ENCODE peak calls at places on chromosomes 1 and 21, in six cellular contexts. One of them, this sample, is unnamed. For H3K36me3, the result is how much of the 10 kb centered on the place peaks cover.

GRCh38 chr1:39639333-39640130 is at the start of gene HEYL:
- DNase-seq in IMR-90: peak
- DNase-seq in mesenchymal stem cell: peak
- DNase-seq in mesendoderm: peak
- DNase-seq in trophoblast cell: no peak
- DNase-seq in H1: peak
- DNase-seq in this sample: peak

GRCh38 chr1:15571266-15571665 is 13.6 kb downstream of the AGMAT start:
- DNase-seq in mesenchymal stem cell: no peak
- DNase-seq in trophoblast cell: no peak
- DNase-seq in IMR-90: no peak
- DNase-seq in H1: no peak
- DNase-seq in mesendoderm: no peak
- DNase-seq in this sample: no peak

GRCh38 chr1:233357595-233358446 is 30.3 kb downstream of the MAP3K21 start:
- DNase-seq in H1: no peak
- DNase-seq in mesenchymal stem cell: no peak
- DNase-seq in trophoblast cell: no peak
- DNase-seq in IMR-90: no peak
- DNase-seq in mesendoderm: no peak
- DNase-seq in this sample: no peak

GRCh38 chr21:25708467-25709065 is 26.1 kb downstream of the ATP5PF start:
- DNase-seq in trophoblast cell: peak
- DNase-seq in IMR-90: peak
- DNase-seq in H1: no peak
- DNase-seq in mesendoderm: peak
- DNase-seq in mesenchymal stem cell: peak
- DNase-seq in this sample: peak

GRCh38 chr1:166164995-166165660 is 1.7 kb downstream of the FAM78B start:
- DNase-seq in mesenchymal stem cell: peak
- DNase-seq in H1: peak
- DNase-seq in mesendoderm: peak
- DNase-seq in trophoblast cell: peak
- DNase-seq in IMR-90: peak
- DNase-seq in this sample: peak

GRCh38 chr1:17866451-17867029 is 111.4 kb downstream of the ACTL8 start:
- DNase-seq in trophoblast cell: peak
- DNase-seq in mesenchymal stem cell: peak
- DNase-seq in mesendoderm: peak
- DNase-seq in H1: no peak
- DNase-seq in IMR-90: peak
- DNase-seq in this sample: no peak

GRCh38 chr1:151981178-151981525 is 12.5 kb downstream of the S100A10 start:
- DNase-seq in H1: no peak
- DNase-seq in mesenchymal stem cell: no peak
- DNase-seq in mesendoderm: no peak
- DNase-seq in trophoblast cell: no peak
- DNase-seq in IMR-90: no peak
- DNase-seq in this sample: no peak

GRCh38 chr21:46424062-46424591 is 34.6 kb upstream of the DIP2A start:
- DNase-seq in mesendoderm: peak
- DNase-seq in trophoblast cell: no peak
- DNase-seq in H1: no peak
- DNase-seq in IMR-90: no peak
- DNase-seq in mesenchymal stem cell: no peak
- DNase-seq in this sample: no peak

GRCh38 chr1:18657436-18658179 is 27.0 kb downstream of the PAX7 start:
- DNase-seq in H1: no peak
- DNase-seq in mesendoderm: no peak
- DNase-seq in mesenchymal stem cell: no peak
- DNase-seq in IMR-90: no peak
- DNase-seq in trophoblast cell: no peak
- DNase-seq in this sample: no peak

GRCh38 chr1:48216276-48216675 is 6.2 kb upstream of the SLC5A9 start:
- DNase-seq in mesendoderm: no peak
- DNase-seq in H1: no peak
- DNase-seq in trophoblast cell: no peak
- DNase-seq in mesenchymal stem cell: no peak
- DNase-seq in IMR-90: no peak
- DNase-seq in this sample: no peak

GRCh38 chr1:107530543-107530942 is 389.7 kb downstream of the NTNG1 start:
- DNase-seq in H1: no peak
- DNase-seq in trophoblast cell: no peak
- DNase-seq in mesendoderm: no peak
- DNase-seq in IMR-90: no peak
- DNase-seq in mesenchymal stem cell: no peak
- DNase-seq in this sample: no peak

GRCh38 chr21:46120301-46121285 is 22.7 kb downstream of the COL6A2 start:
- DNase-seq in mesenchymal stem cell: no peak
- DNase-seq in mesendoderm: no peak
- DNase-seq in H1: no peak
- DNase-seq in trophoblast cell: no peak
- DNase-seq in IMR-90: no peak
- DNase-seq in this sample: no peak

GRCh38 chr21:45975017-45975595 is 6.5 kb upstream of the COL6A1 start:
- DNase-seq in IMR-90: peak
- DNase-seq in H1: peak
- DNase-seq in mesendoderm: peak
- DNase-seq in mesenchymal stem cell: peak
- DNase-seq in trophoblast cell: no peak
- DNase-seq in this sample: no peak

GRCh38 chr1:107678993-107679392 is 286.0 kb downstream of the VAV3 start:
- DNase-seq in IMR-90: no peak
- DNase-seq in H1: no peak
- DNase-seq in mesenchymal stem cell: no peak
- DNase-seq in trophoblast cell: no peak
- DNase-seq in mesendoderm: no peak
- DNase-seq in this sample: no peak

GRCh38 chr1:54136269-54136896 is 16.4 kb downstream of the CDCP2 start:
- DNase-seq in IMR-90: no peak
- DNase-seq in mesendoderm: peak
- DNase-seq in mesenchymal stem cell: peak
- DNase-seq in H1: no peak
- DNase-seq in trophoblast cell: no peak
- DNase-seq in this sample: no peak

GRCh38 chr21:43639470-43640178 is 19.7 kb downstream of the HSF2BP start:
- DNase-seq in IMR-90: peak
- DNase-seq in mesendoderm: no peak
- DNase-seq in H1: no peak
- DNase-seq in trophoblast cell: no peak
- DNase-seq in mesenchymal stem cell: peak
- DNase-seq in this sample: no peak

GRCh38 chr1:85275701-85276289 is 637 bp downstream of the BCL10 start:
- DNase-seq in trophoblast cell: no peak
- DNase-seq in mesenchymal stem cell: peak
- DNase-seq in IMR-90: peak
- DNase-seq in mesendoderm: no peak
- DNase-seq in H1: peak
- DNase-seq in this sample: peak

GRCh38 chr21:27572681-27573080 is 605.8 kb upstream of the ADAMTS5 start:
- DNase-seq in mesenchymal stem cell: peak
- DNase-seq in H1: no peak
- DNase-seq in trophoblast cell: peak
- DNase-seq in IMR-90: peak
- DNase-seq in mesendoderm: peak
- DNase-seq in this sample: no peak

GRCh38 chr1:119631433-119632102 is 16.5 kb downstream of the ZNF697 start:
- DNase-seq in H1: peak
- DNase-seq in trophoblast cell: peak
- DNase-seq in IMR-90: peak
- DNase-seq in mesendoderm: peak
- DNase-seq in mesenchymal stem cell: peak
- DNase-seq in this sample: no peak

GRCh38 chr1:16420719-16421118 is 16.5 kb downstream of the SPATA21 start:
- DNase-seq in IMR-90: no peak
- DNase-seq in H1: no peak
- DNase-seq in mesenchymal stem cell: no peak
- DNase-seq in trophoblast cell: no peak
- DNase-seq in mesendoderm: no peak
- DNase-seq in this sample: no peak

GRCh38 chr1:38297852-38298251 is 251.3 kb upstream of the POU3F1 start:
- DNase-seq in mesendoderm: no peak
- DNase-seq in trophoblast cell: no peak
- DNase-seq in mesenchymal stem cell: no peak
- DNase-seq in H1: no peak
- DNase-seq in IMR-90: no peak
- DNase-seq in this sample: no peak

GRCh38 chr1:209618291-209618690 is 33.9 kb downstream of the LAMB3 start:
- DNase-seq in mesenchymal stem cell: no peak
- DNase-seq in H1: no peak
- DNase-seq in mesendoderm: no peak
- DNase-seq in trophoblast cell: no peak
- DNase-seq in IMR-90: no peak
- DNase-seq in this sample: no peak

GRCh38 chr1:204516180-204516879 is at the start of gene MDM4:
- DNase-seq in trophoblast cell: peak
- DNase-seq in H1: peak
- DNase-seq in mesendoderm: peak
- DNase-seq in mesenchymal stem cell: peak
- DNase-seq in IMR-90: peak
- DNase-seq in this sample: peak

GRCh38 chr1:204509186-204509635 is 7.0 kb upstream of the MDM4 start:
- DNase-seq in trophoblast cell: no peak
- DNase-seq in mesenchymal stem cell: no peak
- DNase-seq in mesendoderm: no peak
- DNase-seq in IMR-90: no peak
- DNase-seq in H1: no peak
- DNase-seq in this sample: no peak

GRCh38 chr1:204511366-204511765 is 4.8 kb upstream of the MDM4 start:
- DNase-seq in IMR-90: no peak
- DNase-seq in mesenchymal stem cell: no peak
- DNase-seq in trophoblast cell: no peak
- DNase-seq in H1: no peak
- DNase-seq in mesendoderm: no peak
- DNase-seq in this sample: no peak

GRCh38 chr1:204514841-204515240 is 1.4 kb upstream of the MDM4 start:
- DNase-seq in H1: no peak
- DNase-seq in mesendoderm: no peak
- DNase-seq in trophoblast cell: no peak
- DNase-seq in mesenchymal stem cell: no peak
- DNase-seq in IMR-90: no peak
- DNase-seq in this sample: no peak

GRCh38 chr1:204513117-204513716 is 3.0 kb upstream of the MDM4 start:
- DNase-seq in mesendoderm: no peak
- DNase-seq in H1: no peak
- DNase-seq in mesenchymal stem cell: no peak
- DNase-seq in trophoblast cell: no peak
- DNase-seq in IMR-90: no peak
- DNase-seq in this sample: no peak
- H3K36me3 ChIP-seq in mesendoderm: under half
- H3K36me3 ChIP-seq in H1: under half
- H3K36me3 ChIP-seq in mesenchymal stem cell: under half
- H3K36me3 ChIP-seq in trophoblast cell: under half
- H3K36me3 ChIP-seq in IMR-90: under half
- H3K36me3 ChIP-seq in this sample: under half

GRCh38 chr21:44752701-44753235 is 41.4 kb upstream of the TSPEAR start:
- DNase-seq in trophoblast cell: peak
- DNase-seq in IMR-90: no peak
- DNase-seq in H1: no peak
- DNase-seq in mesenchymal stem cell: no peak
- DNase-seq in mesendoderm: peak
- DNase-seq in this sample: no peak
- H4K8ac ChIP-seq in trophoblast cell: no peak
- H4K8ac ChIP-seq in IMR-90: no peak
- H4K8ac ChIP-seq in H1: no peak
- H4K8ac ChIP-seq in mesenchymal stem cell: no peak
- H4K8ac ChIP-seq in mesendoderm: no peak
- H4K8ac ChIP-seq in this sample: no peak

DNA sequence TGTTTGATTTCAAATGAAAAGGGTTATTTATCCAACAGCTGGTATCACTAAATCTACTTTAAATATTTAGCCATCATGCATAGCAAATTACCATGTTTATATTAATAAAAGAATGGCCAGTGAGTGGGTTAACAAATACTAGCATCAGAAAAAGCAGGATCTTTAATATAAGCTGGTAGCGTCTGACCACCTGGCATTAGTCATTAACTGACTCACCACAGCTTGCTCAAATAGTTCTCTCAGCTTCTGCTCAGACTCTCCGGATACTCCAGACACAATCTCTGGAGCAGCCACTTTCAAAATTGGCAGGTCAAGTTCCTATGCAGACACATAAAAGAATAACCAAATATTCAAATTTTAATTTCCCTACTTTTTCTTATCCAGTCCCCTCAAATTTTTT is 29.6 kb downstream of the NVL start:
- DNase-seq in mesenchymal stem cell: peak
- DNase-seq in IMR-90: peak
- DNase-seq in H1: no peak
- DNase-seq in mesendoderm: no peak
- DNase-seq in trophoblast cell: peak
- DNase-seq in this sample: no peak
- H3K36me3 ChIP-seq in mesenchymal stem cell: under half
- H3K36me3 ChIP-seq in IMR-90: under half
- H3K36me3 ChIP-seq in H1: half or more
- H3K36me3 ChIP-seq in mesendoderm: under half
- H3K36me3 ChIP-seq in trophoblast cell: under half
- H3K36me3 ChIP-seq in this sample: half or more

GRCh38 chr1:96721382-96722160 is at the start of gene PTBP2:
- DNase-seq in IMR-90: peak
- DNase-seq in H1: peak
- DNase-seq in trophoblast cell: peak
- DNase-seq in mesenchymal stem cell: peak
- DNase-seq in mesendoderm: peak
- DNase-seq in this sample: peak
- H4K8ac ChIP-seq in IMR-90: peak
- H4K8ac ChIP-seq in H1: peak
- H4K8ac ChIP-seq in trophoblast cell: peak
- H4K8ac ChIP-seq in mesenchymal stem cell: peak
- H4K8ac ChIP-seq in mesendoderm: peak
- H4K8ac ChIP-seq in this sample: no peak

This sample was measured in neuronal stem cell.